ENCODE peak calls at places on chromosome 10, in six cellular contexts. S is CD8-positive, alpha-beta T cell; I is cardiac muscle cell; X is keratinocyte; W is uterus; R is body of pancreas. V is an unnamed sample.
A peak's percentile ranks its signal among the peaks of the same experiment; 100 is the strongest.

GRCh38 chr10:111590703-111591102 is 513.9 kb downstream of the ADRA2A start:
- DNase-seq in S (no peak), I (no peak), X (no peak), W (no peak), R (no peak), V (no peak)

GRCh38 chr10:43395571-43396060 is 13.4 kb downstream of the HNRNPF start:
- DNase-seq in S (no peak), I (peak; percentile 22), X (no peak), W (no peak), R (no peak), V (no peak)

GRCh38 chr10:29328988-29329387 is 40.1 kb downstream of the LYZL1 start:
- DNase-seq in S (no peak), I (peak; percentile 65), X (no peak), W (peak; percentile 31), R (no peak), V (no peak)

GRCh38 chr10:30829921-30830671 is 200.5 kb upstream of the LYZL2 start:
- DNase-seq in S (no peak), I (peak; percentile 38), X (no peak), W (no peak), R (no peak), V (no peak)

GRCh38 chr10:93417264-93417663 is 64.9 kb downstream of the MYOF start:
- DNase-seq in S (no peak), I (no peak), X (no peak), W (no peak), R (no peak), V (no peak)

GRCh38 chr10:90906596-90906995 is 14.3 kb downstream of the ANKRD1 start:
- DNase-seq in S (no peak), I (no peak), X (no peak), W (no peak), R (no peak), V (no peak)

GRCh38 chr10:97612386-97612785 is 20.9 kb downstream of the MORN4 start:
- DNase-seq in S (no peak), I (peak; percentile 70), X (peak; percentile 50), W (no peak), R (no peak), V (no peak)

GRCh38 chr10:70774810-70775678 is 10.1 kb downstream of the TBATA start:
- DNase-seq in S (no peak), I (no peak), X (no peak), W (no peak), R (peak; percentile 33), V (no peak)

GRCh38 chr10:29618341-29619171 is 16.2 kb downstream of the SVIL start:
- DNase-seq in S (no peak), I (peak; percentile 29), X (no peak), W (peak; percentile 67), R (peak; percentile 42), V (no peak)

DNA sequence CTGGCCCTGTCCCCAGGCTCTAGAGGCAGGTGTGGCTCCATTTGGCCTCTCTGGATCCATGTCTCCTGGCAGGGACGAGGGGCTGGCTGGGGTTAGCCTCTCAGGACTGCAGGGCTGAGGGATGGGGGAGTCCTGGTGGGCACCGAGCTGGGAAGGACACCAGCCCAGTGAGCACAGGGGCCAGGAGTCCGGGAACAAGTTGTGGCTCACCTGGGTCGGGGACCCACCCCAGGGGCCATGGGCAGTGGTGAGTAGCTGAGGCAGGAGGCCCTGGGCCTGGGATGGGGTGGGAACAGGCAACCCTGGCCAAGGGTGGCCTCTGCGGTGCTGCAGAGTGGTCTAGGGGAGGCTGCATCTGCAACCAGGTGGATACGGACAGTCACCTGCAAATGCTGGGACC is 24.1 kb downstream of the ANTXRL start:
- DNase-seq in S (no peak), I (no peak), X (no peak), W (no peak), R (no peak), V (no peak)
- H3K4me1 ChIP-seq in S (no peaks in the 10 kb centered on the region), I (no peaks in the 10 kb centered on the region), X (peaks cover 12% of the 10 kb centered on the region), W (no peaks in the 10 kb centered on the region), R (peaks cover 9% of the 10 kb centered on the region), V (peaks cover 2% of the 10 kb centered on the region)

GRCh38 chr10:69456880-69457693 is 5.8 kb downstream of the TSPAN15 start:
- DNase-seq in S (no peak), I (no peak), X (peak; percentile 56), W (no peak), R (no peak), V (no peak)

GRCh38 chr10:69453759-69454158 is 2.5 kb downstream of the TSPAN15 start:
- DNase-seq in S (no peak), I (no peak), X (no peak), W (no peak), R (no peak), V (no peak)

GRCh38 chr10:69457771-69458237 is 6.5 kb downstream of the TSPAN15 start:
- DNase-seq in S (no peak), I (no peak), X (no peak), W (no peak), R (no peak), V (no peak)

GRCh38 chr10:69452676-69453415 is 1.6 kb downstream of the TSPAN15 start:
- DNase-seq in S (no peak), I (no peak), X (no peak), W (no peak), R (no peak), V (no peak)

GRCh38 chr10:69455009-69455763 is 3.9 kb downstream of the TSPAN15 start:
- DNase-seq in S (no peak), I (no peak), X (no peak), W (no peak), R (no peak), V (no peak)
- H3K27ac ChIP-seq in S (no peak overlapping the region), I (peak overlapping the region; percentile 95), X (no peak overlapping the region), W (no peak overlapping the region), R (no peak overlapping the region), V (no peak overlapping the region)

GRCh38 chr10:95290446-95290800 is 380 bp downstream of the PDLIM1 start:
- DNase-seq in S (no peak), I (no peak), X (no peak), W (no peak), R (no peak), V (no peak)

GRCh38 chr10:95291634-95292039 is 834 bp upstream of the PDLIM1 start:
- DNase-seq in S (no peak), I (no peak), X (no peak), W (no peak), R (no peak), V (no peak)

GRCh38 chr10:95289003-95289920 is 1.5 kb downstream of the PDLIM1 start:
- DNase-seq in S (no peak), I (peak; percentile 48), X (no peak), W (no peak), R (no peak), V (no peak)

GRCh38 chr10:95289921-95290421 is 832 bp downstream of the PDLIM1 start:
- DNase-seq in S (no peak), I (no peak), X (no peak), W (no peak), R (no peak), V (no peak)

GRCh38 chr10:95290801-95291633 is at the start of gene PDLIM1:
- DNase-seq in S (peak; percentile 9), I (peak; percentile 79), X (no peak), W (peak; percentile 73), R (peak; percentile 82), V (peak; percentile 16)
- H3K4me1 ChIP-seq in S (peaks cover 9% of the 10 kb centered on the region), I (peaks cover 40% of the 10 kb centered on the region), X (peaks cover 44% of the 10 kb centered on the region), W (peaks cover 3% of the 10 kb centered on the region), R (peaks cover 45% of the 10 kb centered on the region), V (peaks cover 69% of the 10 kb centered on the region)

GRCh38 chr10:16828731-16829175 is 11.5 kb upstream of the RSU1 start:
- DNase-seq in S (no peak), I (peak; percentile 73), X (no peak), W (peak; percentile 57), R (peak; percentile 39), V (no peak)
- H3K27ac ChIP-seq in S (no peak overlapping the region), I (no peak overlapping the region), X (no peak overlapping the region), W (peak overlapping the region; percentile 47), R (peak overlapping the region; percentile 74), V (peak overlapping the region; percentile 21)

DNA sequence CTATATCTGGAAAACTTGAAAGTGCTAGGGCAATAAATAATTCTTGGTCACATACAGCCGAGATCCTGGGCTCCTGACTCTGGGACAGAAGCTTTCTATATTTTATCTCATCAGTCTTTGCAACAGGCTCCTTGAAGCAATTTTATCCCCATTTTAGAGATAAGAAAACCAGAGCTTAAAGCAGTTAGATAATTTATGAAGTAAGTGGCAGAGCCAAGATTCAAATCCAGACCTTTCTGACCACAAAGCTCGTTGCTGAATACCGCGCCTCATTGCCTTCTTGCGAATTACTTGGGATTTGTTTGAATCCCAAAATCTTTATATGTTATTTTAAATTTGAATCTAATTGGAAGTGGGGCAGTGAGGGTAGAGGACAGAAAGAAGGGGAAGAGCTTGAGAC is 106.0 kb downstream of the TCF7L2 start:
- DNase-seq in S (no peak), I (no peak), X (no peak), W (no peak), R (no peak), V (no peak)
- H3K4me1 ChIP-seq in S (peaks cover 20% of the 10 kb centered on the region), I (peaks cover 59% of the 10 kb centered on the region), X (peaks cover 3% of the 10 kb centered on the region), W (peaks cover 7% of the 10 kb centered on the region), R (peaks cover 35% of the 10 kb centered on the region), V (peaks cover 81% of the 10 kb centered on the region)

GRCh38 chr10:119078422-119079179 is 2.0 kb downstream of the EIF3A start:
- DNase-seq in S (no peak), I (no peak), X (no peak), W (no peak), R (no peak), V (no peak)
- H3K27ac ChIP-seq in S (no peak overlapping the region), I (peak overlapping the region; percentile 98), X (peak overlapping the region; percentile 92), W (no peak overlapping the region), R (no peak overlapping the region), V (peak overlapping the region; percentile 89)